ENCODE peak calls at places on chromosomes 2 and 18, in five cellular contexts. J is fibroblast of pulmonary artery; O is NCI-H510A treated with DMSO at 0.1 percent for 48 hours; R is NCI-H774; D is CD4-positive, alpha-beta T cell. X is an unnamed sample.

GRCh38 chr18:3179430-3180089 is 40.2 kb downstream of the MYOM1 start:
- DNase-seq in J (no peak), R (no peak), O (peak), D (no peak), X (no peak)

GRCh38 chr2:163044116-163044515 is 205.5 kb upstream of the KCNH7 start:
- DNase-seq in R (peak), D (no peak), J (no peak), O (no peak), X (peak)

GRCh38 chr2:202423139-202423538 is 47.0 kb downstream of the BMPR2 start:
- DNase-seq in J (peak), R (no peak), D (no peak), O (no peak), X (no peak)

GRCh38 chr2:162146906-162147305 is 5.1 kb downstream of the GCG start:
- DNase-seq in D (no peak), O (no peak), J (no peak), R (no peak), X (no peak)

GRCh38 chr2:35783723-35784122 is 571.9 kb upstream of the CRIM1 start:
- DNase-seq in O (no peak), D (no peak), J (no peak), R (no peak), X (no peak)

GRCh38 chr18:72847134-72847533 is 20.7 kb downstream of the NETO1 start:
- DNase-seq in D (no peak), J (no peak), R (no peak), O (no peak), X (no peak)

GRCh38 chr2:74019516-74019915 is 34.8 kb downstream of the TET3 start:
- DNase-seq in D (no peak), R (no peak), O (no peak), J (no peak), X (no peak)

GRCh38 chr2:165648826-165649225 is 145.2 kb downstream of the GALNT3 start:
- DNase-seq in R (no peak), D (no peak), J (no peak), O (peak), X (peak)

GRCh38 chr2:191857406-191857805 is 10.5 kb upstream of the CAVIN2 start:
- DNase-seq in D (no peak), J (peak), O (peak), R (no peak), X (peak)

GRCh38 chr2:85668009-85668856 is at the start of gene SFTPB:
- DNase-seq in O (peak), D (no peak), J (peak), R (peak), X (peak)

GRCh38 chr18:8469793-8470192 is 139.4 kb upstream of the RAB12 start:
- DNase-seq in J (peak), O (no peak), R (no peak), D (no peak), X (no peak)

GRCh38 chr2:26299488-26300092 is 46.4 kb upstream of the SELENOI start:
- DNase-seq in D (no peak), J (peak), O (peak), R (no peak), X (no peak)

GRCh38 chr2:201203916-201204654 is 21.1 kb downstream of the CASP10 start:
- DNase-seq in J (peak), O (no peak), D (no peak), R (no peak), X (no peak)

GRCh38 chr2:98899041-98899702 is 36.9 kb downstream of the CRACDL start:
- DNase-seq in R (peak), J (no peak), D (no peak), O (peak), X (peak)

GRCh38 chr2:68024450-68024849 is 38.4 kb downstream of the C1D start:
- DNase-seq in R (no peak), D (no peak), J (no peak), O (no peak), X (no peak)

GRCh38 chr2:56118474-56118873 is 65.3 kb upstream of the CCDC85A start:
- DNase-seq in O (no peak), D (no peak), R (no peak), J (no peak), X (no peak)

GRCh38 chr18:70310560-70311320 is 21.9 kb downstream of the SOCS6 start:
- DNase-seq in D (no peak), J (no peak), O (no peak), R (no peak), X (no peak)

GRCh38 chr18:76859474-76860339 is 37.4 kb downstream of the ZNF236 start:
- DNase-seq in R (no peak), J (no peak), O (no peak), D (no peak), X (no peak)

GRCh38 chr18:5173646-5174045 is 23.4 kb downstream of the AKAIN1 start:
- DNase-seq in D (no peak), J (no peak), O (no peak), R (no peak), X (no peak)

GRCh38 chr2:175017618-175018414 is 12.6 kb upstream of the CHN1 start:
- DNase-seq in R (no peak), O (no peak), D (no peak), J (no peak), X (no peak)

GRCh38 chr2:130901061-130901460 is 64.3 kb downstream of the ARHGEF4 start:
- DNase-seq in J (no peak), R (no peak), O (no peak), D (no peak), X (no peak)

GRCh38 chr2:32553829-32554432 is 73.9 kb upstream of the TTC27 start:
- DNase-seq in O (no peak), J (peak), R (no peak), D (no peak), X (no peak)

GRCh38 chr18:63999871-64000270 is 30.0 kb downstream of the SERPINB8 start:
- DNase-seq in R (peak), D (no peak), J (no peak), O (peak), X (no peak)

GRCh38 chr2:197261808-197262226 is 48.8 kb downstream of the ANKRD44 start:
- DNase-seq in D (no peak), O (peak), J (peak), R (no peak), X (peak)

GRCh38 chr2:229124126-229124525 is 147.0 kb downstream of the PID1 start:
- DNase-seq in D (no peak), O (no peak), R (no peak), J (no peak), X (no peak)

GRCh38 chr18:44725300-44726096 is 44.8 kb downstream of the SETBP1 start:
- DNase-seq in R (no peak), D (peak), J (peak), O (no peak), X (no peak)

GRCh38 chr2:219125225-219125885 is 35.3 kb downstream of the NHEJ1 start:
- DNase-seq in O (no peak), R (no peak), J (peak), D (no peak), X (no peak)

GRCh38 chr2:70946832-70947442 is 11.2 kb downstream of the ATP6V1B1 start:
- DNase-seq in D (peak), J (peak), O (peak), R (peak), X (peak)

GRCh38 chr2:233813236-233814062 is 35.3 kb downstream of the MROH2A start:
- DNase-seq in J (no peak), R (no peak), D (no peak), O (no peak), X (no peak)

GRCh38 chr2:46829240-46829970 is 86.2 kb downstream of the MCFD2 start:
- DNase-seq in J (no peak), O (no peak), R (no peak), D (no peak), X (no peak)

GRCh38 chr18:76923485-76924085 is 101.2 kb downstream of the ZNF236 start:
- DNase-seq in J (peak), O (no peak), R (no peak), D (no peak), X (no peak)

GRCh38 chr2:8337321-8337720 is 344.5 kb upstream of the ID2 start:
- DNase-seq in O (no peak), R (no peak), J (no peak), D (no peak), X (no peak)

GRCh38 chr2:102453497-102453896 is 19.5 kb upstream of the SLC9A4 start:
- DNase-seq in J (no peak), D (no peak), R (peak), O (peak), X (peak)

GRCh38 chr2:10883880-10884529 is 27.7 kb upstream of the KCNF1 start:
- DNase-seq in D (no peak), O (no peak), R (no peak), J (no peak), X (no peak)

GRCh38 chr18:79523221-79523737 is 127.5 kb downstream of the NFATC1 start:
- DNase-seq in R (no peak), J (no peak), D (no peak), O (no peak), X (no peak)

GRCh38 chr2:169507698-169508097 is 1.8 kb upstream of the KLHL41 start:
- DNase-seq in J (peak), D (no peak), O (peak), R (peak), X (peak)

X was measured in DMS153.